ENCODE peak calls at places on chromosome 20, in four cellular contexts. C is adrenal gland, G is nephron progenitor cell, Y is pancreas. U is an unnamed sample.

GRCh38 chr20:47544240-47544639 is 42.6 kb downstream of the NCOA3 start:
- DNase-seq in Y (no peak), C (no peak), G (peak; percentile 23), U (no peak)

GRCh38 chr20:44579313-44580090 is 2.9 kb upstream of the PKIG start:
- DNase-seq in Y (no peak), C (no peak), G (no peak), U (no peak)

GRCh38 chr20:64071341-64072332 is 7.7 kb downstream of the RGS19 start:
- DNase-seq in G (no peak), C (no peak), Y (no peak), U (no peak)

GRCh38 chr20:2873747-2874041 is 413 bp downstream of the PTPRA start:
- DNase-seq in C (peak; percentile 51), G (peak; percentile 82), Y (peak; percentile 64), U (peak; percentile 62)

GRCh38 chr20:34337982-34338756 is 24.9 kb upstream of the ITCH start:
- DNase-seq in C (no peak), Y (no peak), G (no peak), U (no peak)

GRCh38 chr20:58870293-58871014 is 17.9 kb downstream of the GNAS start:
- DNase-seq in C (peak; percentile 83), G (peak; percentile 81), Y (peak; percentile 80), U (peak; percentile 77)

GRCh38 chr20:298755-299391 is 1.5 kb downstream of the ZCCHC3 start:
- DNase-seq in Y (no peak), G (no peak), C (no peak), U (no peak)

GRCh38 chr20:63924241-63924640 is 29.3 kb downstream of the DNAJC5 start:
- DNase-seq in G (no peak), Y (no peak), C (no peak), U (no peak)

GRCh38 chr20:17315491-17316231 is 88.8 kb downstream of the PCSK2 start:
- DNase-seq in C (no peak), G (no peak), Y (peak; percentile 19), U (peak; percentile 73)

GRCh38 chr20:33119725-33120720 is 40.6 kb downstream of the BPIFB4 start:
- DNase-seq in Y (no peak), C (no peak), G (no peak), U (no peak)

GRCh38 chr20:25065625-25066338 is 7.8 kb upstream of the ACSS1 start:
- DNase-seq in G (peak; percentile 41), C (peak; percentile 75), Y (no peak), U (peak; percentile 60)

GRCh38 chr20:22385602-22386299 is 198.6 kb downstream of the FOXA2 start:
- DNase-seq in G (no peak), C (no peak), Y (no peak), U (no peak)

GRCh38 chr20:21936720-21937380 is 231.4 kb downstream of the PAX1 start:
- DNase-seq in G (no peak), Y (no peak), C (no peak), U (no peak)

GRCh38 chr20:63625771-63626423 is 1.0 kb downstream of the GMEB2 start:
- DNase-seq in C (no peak), Y (peak; percentile 63), G (no peak), U (peak; percentile 89)

GRCh38 chr20:35302421-35303335 is 10.5 kb upstream of the FAM83C start:
- DNase-seq in Y (no peak), C (no peak), G (no peak), U (no peak)

GRCh38 chr20:1663917-1664316 is 6.3 kb upstream of the SIRPG start:
- DNase-seq in Y (no peak), G (no peak), C (no peak), U (no peak)

GRCh38 chr20:61835791-61836350 is 229.8 kb downstream of the TAF4 start:
- DNase-seq in G (no peak), C (no peak), Y (peak; percentile 8), U (no peak)

GRCh38 chr20:32028647-32029372 is 18.6 kb downstream of the CCM2L start:
- DNase-seq in C (no peak), Y (no peak), G (peak; percentile 70), U (no peak)

GRCh38 chr20:50138479-50139393 is 14.8 kb downstream of the PEDS1 start:
- DNase-seq in Y (no peak), C (peak; percentile 57), G (no peak), U (peak; percentile 67)

GRCh38 chr20:2509794-2510193 is 1.1 kb upstream of the ZNF343 start:
- DNase-seq in Y (no peak), G (no peak), C (no peak), U (no peak)

GRCh38 chr20:2798814-2799213 is 1.6 kb downstream of the CPXM1 start:
- DNase-seq in G (peak; percentile 56), Y (no peak), C (no peak), U (no peak)

GRCh38 chr20:23641936-23642751 is 4.4 kb upstream of the CST3 start:
- DNase-seq in G (no peak), C (peak; percentile 72), Y (no peak), U (no peak)

GRCh38 chr20:36467076-36467999 is 74.0 kb upstream of the MYL9 start:
- DNase-seq in Y (peak; percentile 73), C (no peak), G (no peak), U (peak; percentile 62)

GRCh38 chr20:44648068-44648467 is 3.4 kb downstream of the ADA start:
- DNase-seq in G (no peak), Y (no peak), C (no peak), U (no peak)

GRCh38 chr20:5078399-5078958 is 41.3 kb downstream of the PCNA start:
- DNase-seq in Y (no peak), G (no peak), C (peak; percentile 60), U (peak; percentile 93)

GRCh38 chr20:2210646-2211556 is 84.9 kb upstream of the TGM3 start:
- DNase-seq in Y (no peak), G (no peak), C (peak; percentile 38), U (peak; percentile 78)

GRCh38 chr20:658731-659291 is 5.8 kb upstream of the SRXN1 start:
- DNase-seq in C (no peak), G (no peak), Y (no peak), U (no peak)

GRCh38 chr20:51419236-51419635 is 123.3 kb downstream of the NFATC2 start:
- DNase-seq in Y (no peak), C (no peak), G (no peak), U (no peak)

GRCh38 chr20:11271319-11271718 is 597.5 kb upstream of the JAG1 start:
- DNase-seq in C (no peak), Y (peak; percentile 29), G (peak; percentile 43), U (no peak)
- TF ChIP-seq CTCF in C (no peak), Y (no peak), G (no peak), U (no peak)

GRCh38 chr20:54623923-54624569 is 148.7 kb downstream of the DOK5 start:
- DNase-seq in G (no peak), C (no peak), Y (no peak), U (no peak)
- TF ChIP-seq CTCF in G (no peak), C (no peak), Y (no peak), U (no peak)

DNA sequence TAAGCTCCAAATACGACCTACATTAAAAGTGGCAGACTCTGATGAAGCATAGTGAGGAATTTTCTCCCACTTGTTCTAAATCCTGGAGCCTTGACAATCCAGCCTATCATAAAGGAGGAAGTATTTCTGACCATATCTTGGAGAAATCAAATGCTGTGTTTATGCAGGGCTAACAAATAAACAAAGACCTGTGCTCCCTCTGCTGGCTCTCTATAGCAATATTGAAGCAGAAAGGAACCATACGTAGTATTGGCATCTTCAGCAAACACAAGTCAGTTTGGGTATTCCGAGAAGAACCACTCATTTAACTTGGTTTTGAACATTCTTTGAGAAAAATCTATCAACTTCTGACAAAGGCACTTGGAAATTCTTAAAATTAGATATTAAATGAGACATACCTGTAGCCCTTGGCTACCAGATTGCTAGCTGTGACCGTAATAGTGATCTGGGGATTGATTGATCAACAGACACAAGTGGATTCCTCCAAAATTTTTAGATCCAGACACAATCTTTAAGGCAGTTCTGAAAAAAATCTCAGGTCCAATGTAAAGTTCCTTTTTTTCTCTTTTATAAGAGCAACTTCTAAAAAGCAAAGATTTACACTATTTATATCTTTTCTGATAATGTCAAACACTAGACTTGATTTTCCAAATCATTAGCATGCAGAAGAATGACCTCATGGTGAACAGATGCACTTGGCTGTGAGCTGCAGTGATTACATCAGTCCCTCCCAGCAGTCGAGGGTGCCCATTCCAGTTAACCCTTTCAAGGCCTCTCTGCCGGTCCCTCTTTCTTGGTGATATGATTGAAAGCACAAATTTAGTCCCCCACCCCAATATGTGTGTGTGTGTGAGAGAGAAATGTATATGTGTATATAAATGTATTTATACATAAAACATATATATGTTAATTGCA is 40.2 kb downstream of the INSM1 start:
- DNase-seq in G (no peak), C (no peak), Y (no peak), U (no peak)
- TF ChIP-seq CTCF in G (no peak), C (no peak), Y (no peak), U (no peak)

GRCh38 chr20:43389839-43390626 is 67.7 kb upstream of the SRSF6 start:
- DNase-seq in C (no peak), Y (no peak), G (peak; percentile 64), U (peak; percentile 23)
- TF ChIP-seq CTCF in C (no peak), Y (no peak), G (peak; percentile 61), U (peak; percentile 23)